ENCODE peak calls at places on chromosomes 3 and 15, in five cellular contexts. B is HEK293T, J is SK-N-SH, Y is K562, Z is HepG2. O is an unnamed sample.

GRCh38 chr3:175381685-175382084 is 522.6 kb downstream of the NAALADL2 start:
- DNase-seq in B (no peak), J (no peak), Y (no peak), Z (no peak), O (no peak)

GRCh38 chr3:5301671-5302297 is 114.3 kb downstream of the EDEM1 start:
- DNase-seq in B (no peak), J (no peak), Y (no peak), Z (no peak), O (no peak)

GRCh38 chr3:33047842-33048834 is 48.8 kb downstream of the GLB1 start:
- DNase-seq in B (no peak), J (no peak), Y (no peak), Z (no peak), O (no peak)

GRCh38 chr15:57306944-57307411 is 69.3 kb upstream of the CGNL1 start:
- DNase-seq in B (peak; percentile 18), J (no peak), Y (no peak), Z (no peak), O (no peak)

GRCh38 chr3:10804183-10804648 is 11.8 kb upstream of the SLC6A11 start:
- DNase-seq in B (no peak), J (no peak), Y (no peak), Z (no peak), O (no peak)

GRCh38 chr3:69385033-69385722 is 710 bp downstream of the FRMD4B start:
- DNase-seq in B (no peak), J (no peak), Y (no peak), Z (no peak), O (no peak)

GRCh38 chr3:42236611-42237010 is 29.4 kb downstream of the CCK start:
- DNase-seq in B (no peak), J (no peak), Y (no peak), Z (no peak), O (no peak)

GRCh38 chr3:177569193-177569592 is 371.9 kb upstream of the TBL1XR1 start:
- DNase-seq in B (no peak), J (no peak), Y (no peak), Z (no peak), O (no peak)

GRCh38 chr3:146594843-146595482 is 10.2 kb downstream of the PLSCR5 start:
- DNase-seq in B (no peak), J (no peak), Y (no peak), Z (peak; percentile 12), O (no peak)

GRCh38 chr3:71641669-71642068 is 58.1 kb upstream of the FOXP1 start:
- DNase-seq in B (peak; percentile 28), J (no peak), Y (peak; percentile 87), Z (peak; percentile 33), O (peak; percentile 7)

GRCh38 chr15:78004919-78005634 is 72.4 kb downstream of the TBC1D2B start:
- DNase-seq in B (no peak), J (peak; percentile 80), Y (no peak), Z (no peak), O (no peak)

GRCh38 chr15:101056366-101057334 is 137.5 kb downstream of the LRRK1 start:
- DNase-seq in B (no peak), J (peak; percentile 7), Y (no peak), Z (peak; percentile 80), O (no peak)
- TF ChIP-seq FOXM1 in B (no peak), J (no peak), Y (no peak), Z (no peak), O (no peak)

GRCh38 chr15:52258461-52258860 is 37.1 kb downstream of the MYO5C start:
- DNase-seq in B (no peak), J (no peak), Y (no peak), Z (no peak), O (no peak)

GRCh38 chr15:52256366-52256765 is 39.2 kb downstream of the MYO5C start:
- DNase-seq in B (peak; percentile 61), J (peak; percentile 76), Y (peak; percentile 66), Z (peak; percentile 45), O (peak; percentile 76)

GRCh38 chr15:52255935-52256334 is 39.7 kb downstream of the MYO5C start:
- DNase-seq in B (no peak), J (no peak), Y (no peak), Z (no peak), O (no peak)

GRCh38 chr15:52256930-52257733 is 38.5 kb downstream of the MYO5C start:
- DNase-seq in B (no peak), J (no peak), Y (no peak), Z (no peak), O (no peak)

GRCh38 chr15:52257734-52258062 is 37.9 kb downstream of the MYO5C start:
- DNase-seq in B (peak; percentile 17), J (no peak), Y (no peak), Z (no peak), O (no peak)
- TF ChIP-seq FOXM1 in B (no peak), J (no peak), Y (no peak), Z (no peak), O (no peak)

DNA sequence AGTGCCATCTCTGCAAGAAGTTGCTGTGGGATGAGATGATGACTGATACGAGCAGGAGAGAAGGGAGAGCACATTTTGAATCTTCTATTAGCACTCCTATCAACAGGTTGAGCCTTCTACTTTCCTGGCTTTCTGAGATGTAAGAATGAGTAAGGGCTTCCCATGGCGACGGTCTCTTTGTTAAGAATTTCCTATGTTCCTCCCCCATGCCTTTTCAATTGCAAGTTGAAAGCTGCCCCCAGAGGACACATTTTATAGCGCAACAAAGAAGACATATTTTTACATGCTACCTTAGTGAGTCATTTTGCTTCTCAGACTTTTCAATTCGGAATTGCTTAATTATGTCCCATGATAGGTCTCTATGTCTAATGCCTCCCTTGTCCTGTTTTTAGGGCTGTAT is 71.3 kb upstream of the LRTM1 start:
- DNase-seq in B (peak; percentile 53), J (no peak), Y (peak; percentile 9), Z (peak; percentile 2), O (no peak)
- TF ChIP-seq FOXM1 in B (no peak), J (no peak), Y (no peak), Z (no peak), O (no peak)

GRCh38 chr15:31216210-31216911 is 110.3 kb upstream of the KLF13 start:
- DNase-seq in B (no peak), J (peak; percentile 88), Y (peak; percentile 43), Z (peak; percentile 83), O (no peak)
- TF ChIP-seq FOXM1 in B (no peak), J (no peak), Y (no peak), Z (no peak), O (no peak)

GRCh38 chr15:93495799-93496637 is 407.0 kb upstream of the RGMA start:
- DNase-seq in B (no peak), J (peak; percentile 33), Y (no peak), Z (no peak), O (no peak)
- TF ChIP-seq FOXM1 in B (no peak), J (no peak), Y (no peak), Z (no peak), O (no peak)

GRCh38 chr3:195230244-195230643 is 40.7 kb downstream of the XXYLT1 start:
- DNase-seq in B (no peak), J (no peak), Y (no peak), Z (no peak), O (no peak)

GRCh38 chr3:195224980-195225580 is 45.9 kb downstream of the XXYLT1 start:
- DNase-seq in B (no peak), J (no peak), Y (no peak), Z (no peak), O (no peak)

GRCh38 chr3:195226445-195226844 is 44.5 kb downstream of the XXYLT1 start:
- DNase-seq in B (no peak), J (no peak), Y (no peak), Z (no peak), O (no peak)

GRCh38 chr3:195226900-195227447 is 44.0 kb downstream of the XXYLT1 start:
- DNase-seq in B (no peak), J (no peak), Y (no peak), Z (peak; percentile 22), O (no peak)

DNA sequence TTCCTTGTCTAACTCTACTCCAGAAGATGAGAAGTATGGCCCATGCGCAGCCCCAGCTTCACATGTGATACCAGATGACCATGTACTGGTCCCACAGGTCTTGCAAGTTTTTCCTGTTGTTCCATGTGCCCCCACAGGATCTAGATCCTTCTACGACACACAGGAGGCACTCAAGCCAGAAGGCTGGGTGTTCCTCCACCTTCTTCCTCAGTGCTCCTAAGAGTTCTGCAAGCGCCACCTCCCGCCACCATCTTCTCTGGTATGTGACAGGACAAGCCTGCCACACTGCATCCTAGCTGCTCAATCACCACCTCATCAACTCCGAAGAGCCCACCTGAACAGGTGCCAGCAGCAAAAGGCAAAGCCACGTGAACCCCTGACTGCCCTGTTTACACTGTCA is 43.1 kb downstream of the XXYLT1 start:
- DNase-seq in B (no peak), J (no peak), Y (no peak), Z (no peak), O (no peak)
- TF ChIP-seq FOXM1 in B (no peak), J (no peak), Y (no peak), Z (no peak), O (no peak)

O was measured in GM12878.